ENCODE peak calls at places on chromosomes 16 and 17, in four cellular contexts. One of them, this sample, is unnamed.

GRCh38 chr17:34400301-34400931 is 37.4 kb upstream of the CCL1 start:
- DNase-seq in H1: no peak
- DNase-seq in HepG2: no peak
- DNase-seq in GM12878: no peak
- DNase-seq in this sample: no peak

GRCh38 chr17:15967706-15968399 is 22.9 kb downstream of the ADORA2B start:
- DNase-seq in H1: no peak
- DNase-seq in GM12878: no peak
- DNase-seq in HepG2: peak; percentile 44
- DNase-seq in this sample: no peak

GRCh38 chr17:9432867-9433495 is 142.6 kb downstream of the STX8 start:
- DNase-seq in H1: no peak
- DNase-seq in HepG2: no peak
- DNase-seq in GM12878: no peak
- DNase-seq in this sample: no peak

GRCh38 chr17:57599271-57600045 is 145.6 kb downstream of the CCDC182 start:
- DNase-seq in HepG2: no peak
- DNase-seq in GM12878: no peak
- DNase-seq in H1: no peak
- DNase-seq in this sample: no peak

GRCh38 chr17:50101346-50102163 is 6.4 kb downstream of the PDK2 start:
- DNase-seq in GM12878: no peak
- DNase-seq in H1: no peak
- DNase-seq in HepG2: no peak
- DNase-seq in this sample: peak; percentile 76

GRCh38 chr16:88685156-88686061 is 898 bp downstream of the SNAI3 start:
- DNase-seq in H1: peak; percentile 79
- DNase-seq in HepG2: no peak
- DNase-seq in GM12878: no peak
- DNase-seq in this sample: peak; percentile 49

GRCh38 chr16:64412578-64413280 is 709.1 kb downstream of the CDH11 start:
- DNase-seq in HepG2: no peak
- DNase-seq in H1: no peak
- DNase-seq in GM12878: no peak
- DNase-seq in this sample: no peak

GRCh38 chr17:51461578-51462004 is 201.2 kb downstream of the UTP18 start:
- DNase-seq in H1: peak; percentile 85
- DNase-seq in GM12878: no peak
- DNase-seq in HepG2: peak; percentile 65
- DNase-seq in this sample: peak; percentile 79

GRCh38 chr16:89502319-89502843 is 5.8 kb upstream of the SPG7 start:
- DNase-seq in HepG2: peak; percentile 70
- DNase-seq in GM12878: no peak
- DNase-seq in H1: no peak
- DNase-seq in this sample: peak; percentile 34

GRCh38 chr16:35174006-35174405 is 1714.6 kb downstream of the TP53TG3F start:
- DNase-seq in H1: no peak
- DNase-seq in HepG2: no peak
- DNase-seq in GM12878: no peak
- DNase-seq in this sample: no peak

GRCh38 chr17:61303334-61304096 is 96.1 kb upstream of the TBX2 start:
- DNase-seq in GM12878: no peak
- DNase-seq in HepG2: no peak
- DNase-seq in H1: no peak
- DNase-seq in this sample: no peak

GRCh38 chr17:47735536-47736011 is 2.5 kb downstream of the TBX21 start:
- DNase-seq in GM12878: peak; percentile 59
- DNase-seq in HepG2: no peak
- DNase-seq in H1: no peak
- DNase-seq in this sample: no peak

GRCh38 chr17:2059125-2059836 is 4.4 kb downstream of the HIC1 start:
- DNase-seq in HepG2: no peak
- DNase-seq in H1: peak; percentile 66
- DNase-seq in GM12878: no peak
- DNase-seq in this sample: no peak

GRCh38 chr17:41178341-41178740 is 320 bp upstream of the KRTAP4-2 start:
- DNase-seq in GM12878: no peak
- DNase-seq in HepG2: no peak
- DNase-seq in H1: no peak
- DNase-seq in this sample: no peak

GRCh38 chr17:79051306-79051705 is 23.3 kb upstream of the ENGASE start:
- DNase-seq in GM12878: no peak
- DNase-seq in HepG2: no peak
- DNase-seq in H1: no peak
- DNase-seq in this sample: no peak

GRCh38 chr17:7330099-7331015 is 1.2 kb upstream of the NEURL4 start:
- DNase-seq in HepG2: peak; percentile 76
- DNase-seq in H1: peak; percentile 92
- DNase-seq in GM12878: no peak
- DNase-seq in this sample: peak; percentile 84

GRCh38 chr17:7329360-7330098 is 394 bp upstream of the NEURL4 start:
- DNase-seq in HepG2: peak; percentile 97
- DNase-seq in GM12878: peak; percentile 97
- DNase-seq in H1: peak; percentile 95
- DNase-seq in this sample: peak; percentile 94

GRCh38 chr17:7328009-7328408 is 1.1 kb downstream of the NEURL4 start:
- DNase-seq in H1: no peak
- DNase-seq in GM12878: no peak
- DNase-seq in HepG2: no peak
- DNase-seq in this sample: no peak

GRCh38 chr17:7327501-7327900 is 1.6 kb downstream of the NEURL4 start:
- DNase-seq in HepG2: no peak
- DNase-seq in H1: no peak
- DNase-seq in GM12878: no peak
- DNase-seq in this sample: no peak

GRCh38 chr17:7328840-7329359 is at the start of gene NEURL4:
- DNase-seq in H1: no peak
- DNase-seq in HepG2: no peak
- DNase-seq in GM12878: no peak
- DNase-seq in this sample: peak; percentile 40
- TF ChIP-seq CREB1 in H1: no peak
- TF ChIP-seq CREB1 in HepG2: no peak
- TF ChIP-seq CREB1 in GM12878: no peak
- TF ChIP-seq CREB1 in this sample: no peak

GRCh38 chr16:4467916-4468315 is 6.5 kb downstream of the NMRAL1 start:
- DNase-seq in GM12878: no peak
- DNase-seq in HepG2: no peak
- DNase-seq in H1: no peak
- DNase-seq in this sample: no peak
- TF ChIP-seq CHD2 in GM12878: no peak
- TF ChIP-seq CHD2 in HepG2: no peak
- TF ChIP-seq CHD2 in H1: no peak
- TF ChIP-seq CHD2 in this sample: no peak

DNA sequence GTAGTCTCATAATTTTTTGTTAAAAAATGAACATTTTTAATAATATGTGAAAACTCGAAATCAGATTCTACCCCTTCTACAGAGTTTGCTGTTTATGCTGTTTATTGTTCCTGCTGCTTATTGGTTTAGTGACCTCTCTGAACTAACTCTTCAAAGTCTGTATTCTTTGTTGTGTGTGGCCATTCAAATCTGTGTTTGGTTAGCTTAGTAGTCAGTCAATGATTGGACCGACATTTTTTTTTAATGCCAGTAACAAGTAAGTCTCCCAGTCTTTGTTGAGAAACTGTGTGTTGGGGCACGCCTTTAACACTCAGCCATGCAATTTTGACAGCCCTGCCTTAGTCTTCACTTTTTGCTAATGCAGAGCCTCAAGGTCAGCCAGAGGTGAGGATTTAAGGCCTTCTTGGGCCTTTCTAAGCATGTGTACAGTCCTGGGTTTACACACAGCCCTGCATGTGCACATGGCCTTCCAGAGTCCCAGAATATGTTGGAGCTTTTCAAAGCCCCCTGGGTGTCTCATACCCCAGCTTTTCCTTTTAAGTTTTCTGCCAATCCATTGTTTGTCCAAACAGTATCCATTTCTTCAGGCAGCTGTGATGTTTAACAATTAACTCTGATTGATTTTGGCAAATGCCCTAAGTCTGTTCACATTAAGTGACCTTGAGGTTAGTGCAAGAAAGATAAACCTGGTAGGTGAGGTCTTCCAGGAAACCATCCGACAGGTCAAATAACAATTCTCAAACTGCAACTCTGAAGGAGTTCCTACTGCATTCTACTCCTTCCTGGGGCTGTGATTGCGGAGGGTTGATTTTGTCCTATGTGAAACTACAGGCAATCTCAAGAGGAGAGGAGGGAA is 389.3 kb downstream of the PMP22 start:
- DNase-seq in H1: no peak
- DNase-seq in HepG2: no peak
- DNase-seq in GM12878: no peak
- DNase-seq in this sample: no peak
- TF ChIP-seq CREB1 in H1: no peak
- TF ChIP-seq CREB1 in HepG2: no peak
- TF ChIP-seq CREB1 in GM12878: no peak
- TF ChIP-seq CREB1 in this sample: no peak

DNA sequence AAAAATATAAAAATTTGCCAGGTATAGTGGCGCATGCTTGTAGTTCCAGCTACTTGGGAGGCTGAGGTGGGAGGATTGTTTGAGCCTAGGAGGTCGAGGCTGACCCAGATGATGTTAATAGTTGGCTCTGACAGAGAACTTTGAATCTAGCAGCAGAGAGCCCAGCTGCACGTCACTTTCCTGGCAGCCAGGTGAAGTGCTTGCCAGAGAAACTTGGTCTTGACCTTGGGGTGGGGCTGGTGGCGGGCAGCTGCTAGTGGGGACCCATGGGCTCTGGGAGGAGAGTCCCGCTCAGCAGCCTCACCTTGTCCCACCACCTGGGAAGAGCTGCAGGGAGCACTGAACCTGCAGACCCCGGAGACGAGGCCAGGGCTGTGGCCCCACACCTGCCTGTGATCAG is 3.1 kb upstream of the C16orf74 start:
- DNase-seq in GM12878: no peak
- DNase-seq in H1: no peak
- DNase-seq in HepG2: no peak
- DNase-seq in this sample: no peak
- TF ChIP-seq CHD2 in GM12878: no peak
- TF ChIP-seq CHD2 in H1: no peak
- TF ChIP-seq CHD2 in HepG2: no peak
- TF ChIP-seq CHD2 in this sample: no peak

DNA sequence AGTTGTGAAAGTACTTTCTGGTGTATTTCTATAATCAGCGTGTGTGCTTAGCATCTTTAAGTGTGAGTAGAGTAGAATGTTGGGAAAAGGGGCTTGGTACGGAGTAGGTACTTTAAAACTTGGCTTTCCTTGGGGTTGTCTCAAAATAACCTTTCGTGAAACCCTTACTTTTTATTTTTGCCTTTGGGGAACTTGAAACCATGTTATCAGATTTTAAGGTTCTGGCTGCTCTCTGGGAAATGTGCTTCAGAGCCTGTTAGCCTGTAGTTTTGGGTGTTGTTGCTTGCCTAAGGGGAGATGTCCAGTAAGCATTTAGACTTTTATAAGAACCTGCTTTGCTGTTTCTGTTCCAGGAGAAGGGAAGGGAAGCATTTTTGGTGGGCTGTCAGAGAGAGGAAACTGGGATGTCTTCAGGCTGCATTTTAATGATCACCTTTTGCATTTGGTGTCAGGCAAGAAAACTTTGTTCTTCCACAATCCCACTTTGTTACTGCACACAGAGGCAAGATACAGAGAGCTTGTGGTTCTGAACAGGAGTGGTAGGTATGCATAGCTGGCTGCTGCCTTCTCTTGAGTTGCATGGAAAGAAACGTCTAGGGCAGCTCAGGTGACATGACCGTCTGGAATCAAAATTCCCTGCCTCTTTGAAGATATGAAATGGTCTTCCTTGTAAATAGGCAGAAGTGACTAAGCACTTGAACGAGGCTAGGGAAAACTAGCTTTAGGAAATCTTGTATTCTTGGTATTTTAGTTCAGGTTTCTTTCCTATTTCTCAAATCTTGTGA is 1.6 kb downstream of the RABEP1 start:
- DNase-seq in HepG2: no peak
- DNase-seq in H1: no peak
- DNase-seq in GM12878: no peak
- DNase-seq in this sample: no peak
- TF ChIP-seq CREB1 in HepG2: no peak
- TF ChIP-seq CREB1 in H1: no peak
- TF ChIP-seq CREB1 in GM12878: no peak
- TF ChIP-seq CREB1 in this sample: no peak

GRCh38 chr17:6505425-6506142 is 50.8 kb downstream of the PITPNM3 start:
- DNase-seq in H1: no peak
- DNase-seq in HepG2: no peak
- DNase-seq in GM12878: no peak
- DNase-seq in this sample: no peak

GRCh38 chr17:6502142-6502541 is 54.2 kb downstream of the PITPNM3 start:
- DNase-seq in GM12878: no peak
- DNase-seq in H1: no peak
- DNase-seq in HepG2: no peak
- DNase-seq in this sample: no peak

GRCh38 chr17:6503641-6504195 is 52.6 kb downstream of the PITPNM3 start:
- DNase-seq in HepG2: no peak
- DNase-seq in H1: no peak
- DNase-seq in GM12878: no peak
- DNase-seq in this sample: no peak

GRCh38 chr17:6501359-6501758 is 55.0 kb downstream of the PITPNM3 start:
- DNase-seq in GM12878: no peak
- DNase-seq in HepG2: no peak
- DNase-seq in H1: no peak
- DNase-seq in this sample: no peak

DNA sequence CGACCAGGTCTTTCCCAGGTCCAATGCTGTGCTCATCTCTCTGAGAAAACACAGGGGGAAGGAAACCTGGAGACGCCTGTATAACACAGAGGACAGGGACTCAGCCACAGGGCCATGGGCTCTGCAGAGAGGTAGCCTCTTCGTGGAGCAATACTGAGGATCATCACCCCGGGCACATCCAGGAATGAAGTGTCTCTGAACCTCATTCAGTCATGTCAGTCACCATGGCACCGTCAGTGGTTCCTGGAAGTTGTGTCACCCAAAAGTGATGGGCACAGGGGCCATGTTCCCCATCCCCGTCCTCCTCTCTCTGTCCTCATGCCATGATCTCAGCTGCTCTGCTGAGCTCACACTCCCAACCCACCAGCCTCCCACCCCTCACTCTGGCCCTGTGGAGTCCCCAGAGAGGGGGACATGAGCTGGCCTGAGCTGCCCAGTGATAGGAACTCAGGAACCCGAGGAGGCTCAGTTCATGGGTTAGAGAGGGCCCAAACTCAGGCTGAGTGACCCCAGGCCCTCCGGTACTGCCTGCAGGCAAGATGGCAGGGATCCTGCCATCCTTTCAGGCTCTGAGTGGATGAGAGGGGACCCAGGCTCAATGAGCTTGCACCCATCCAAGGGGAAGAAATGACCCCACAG is 53.4 kb downstream of the PITPNM3 start:
- DNase-seq in HepG2: no peak
- DNase-seq in GM12878: no peak
- DNase-seq in H1: no peak
- DNase-seq in this sample: no peak
- TF ChIP-seq CHD2 in HepG2: no peak
- TF ChIP-seq CHD2 in GM12878: no peak
- TF ChIP-seq CHD2 in H1: no peak
- TF ChIP-seq CHD2 in this sample: no peak

GRCh38 chr17:76077582-76078110 is 1.3 kb upstream of the ZACN start:
- DNase-seq in H1: no peak
- DNase-seq in GM12878: no peak
- DNase-seq in HepG2: no peak
- DNase-seq in this sample: no peak
- TF ChIP-seq CREB1 in H1: no peak
- TF ChIP-seq CREB1 in GM12878: no peak
- TF ChIP-seq CREB1 in HepG2: no peak
- TF ChIP-seq CREB1 in this sample: no peak

This sample was measured in K562.